ENCODE peak calls at places on chromosome 16, in ten cellular contexts. Q is smooth muscle cell of the brain vasculature, G is tibial nerve, S is GM06990, K is activated T-helper 1 cell treated with Interleukin-2 at 50 U/mL for 16 hours, B is GF-D8, V is HFFc6, E is uterus, Z is HTR-8/SVneo, I is anterior cingulate cortex. A is an unnamed sample.

GRCh38 chr16:27350006-27350405 is 36.2 kb downstream of the IL4R start:
- DNase-seq in Q (no peak), G (no peak), S (no peak), K (no peak), B (no peak), V (no peak), E (no peak), Z (no peak), I (no peak), A (no peak)

GRCh38 chr16:85564277-85565051 is 48.7 kb upstream of the GSE1 start:
- DNase-seq in Q (no peak), G (no peak), S (peak; percentile 45), K (no peak), B (peak; percentile 44), V (no peak), E (no peak), Z (no peak), I (no peak), A (no peak)

GRCh38 chr16:48426244-48427135 is 41.3 kb upstream of the SIAH1 start:
- DNase-seq in Q (no peak), G (no peak), S (no peak), K (no peak), B (no peak), V (no peak), E (no peak), Z (no peak), I (no peak), A (no peak)

GRCh38 chr16:88706965-88707871 is 915 bp downstream of the CTU2 start:
- DNase-seq in Q (no peak), G (no peak), S (no peak), K (no peak), B (no peak), V (peak; percentile 24), E (no peak), Z (no peak), I (no peak), A (no peak)

GRCh38 chr16:69833357-69833781 is 71.2 kb downstream of the WWP2 start:
- DNase-seq in Q (no peak), G (no peak), S (no peak), K (no peak), B (no peak), V (no peak), E (no peak), Z (no peak), I (no peak), A (no peak)

GRCh38 chr16:66935319-66936011 is at the start of gene CES2:
- DNase-seq in Q (no peak), G (no peak), S (no peak), K (no peak), B (no peak), V (peak; percentile 43), E (no peak), Z (peak; percentile 64), I (no peak), A (peak; percentile 49)

GRCh38 chr16:27972500-27972899 is 91.0 kb downstream of the GSG1L start:
- DNase-seq in Q (no peak), G (no peak), S (no peak), K (no peak), B (peak; percentile 29), V (peak; percentile 1), E (no peak), Z (peak; percentile 70), I (no peak), A (peak; percentile 16)

GRCh38 chr16:55349867-55350266 is 25.9 kb downstream of the IRX6 start:
- DNase-seq in Q (no peak), G (no peak), S (no peak), K (no peak), B (no peak), V (no peak), E (no peak), Z (no peak), I (no peak), A (no peak)

GRCh38 chr16:2233046-2233775 is 3.0 kb upstream of the DNASE1L2 start:
- DNase-seq in Q (no peak), G (no peak), S (no peak), K (no peak), B (no peak), V (no peak), E (no peak), Z (no peak), I (no peak), A (no peak)

GRCh38 chr16:86676216-86676800 is 98.0 kb downstream of the FOXL1 start:
- DNase-seq in Q (no peak), G (no peak), S (no peak), K (no peak), B (no peak), V (peak; percentile 79), E (no peak), Z (no peak), I (no peak), A (no peak)

GRCh38 chr16:85396879-85397871 is 215.9 kb upstream of the GSE1 start:
- DNase-seq in Q (no peak), G (no peak), S (peak; percentile 40), K (no peak), B (no peak), V (no peak), E (no peak), Z (no peak), I (no peak), A (peak; percentile 14)

GRCh38 chr16:75193730-75194444 is 13.1 kb downstream of the CTRB2 start:
- DNase-seq in Q (no peak), G (no peak), S (no peak), K (no peak), B (no peak), V (no peak), E (no peak), Z (no peak), I (no peak), A (no peak)

GRCh38 chr16:48885456-48885855 is 275.5 kb upstream of the N4BP1 start:
- DNase-seq in Q (no peak), G (no peak), S (no peak), K (no peak), B (no peak), V (no peak), E (no peak), Z (no peak), I (no peak), A (no peak)

GRCh38 chr16:67988675-67989074 is 8.4 kb upstream of the DPEP3 start:
- DNase-seq in Q (no peak), G (no peak), S (no peak), K (no peak), B (no peak), V (no peak), E (no peak), Z (no peak), I (no peak), A (no peak)

GRCh38 chr16:59973966-59974365 is 1239.8 kb upstream of the GOT2 start:
- DNase-seq in Q (no peak), G (no peak), S (no peak), K (no peak), B (no peak), V (peak; percentile 28), E (no peak), Z (no peak), I (no peak), A (no peak)

GRCh38 chr16:49890876-49891275 is 35.0 kb upstream of the ZNF423 start:
- DNase-seq in Q (no peak), G (no peak), S (peak; percentile 9), K (no peak), B (no peak), V (no peak), E (no peak), Z (no peak), I (no peak), A (no peak)

GRCh38 chr16:50067290-50067853 is 1.6 kb downstream of the HEATR3 start:
- DNase-seq in Q (peak; percentile 12), G (peak; percentile 18), S (no peak), K (no peak), B (peak; percentile 25), V (peak; percentile 61), E (peak; percentile 19), Z (peak; percentile 31), I (no peak), A (no peak)

GRCh38 chr16:84832488-84833141 is 12.8 kb downstream of the CRISPLD2 start:
- DNase-seq in Q (peak; percentile 85), G (peak; percentile 89), S (no peak), K (no peak), B (no peak), V (peak; percentile 98), E (peak; percentile 97), Z (no peak), I (no peak), A (peak; percentile 75)

GRCh38 chr16:81175325-81175891 is 63.1 kb upstream of the BCO1 start:
- DNase-seq in Q (no peak), G (no peak), S (no peak), K (no peak), B (no peak), V (peak; percentile 71), E (no peak), Z (peak; percentile 77), I (no peak), A (no peak)

GRCh38 chr16:12097523-12098428 is 121.2 kb downstream of the SNX29 start:
- DNase-seq in Q (no peak), G (peak; percentile 36), S (no peak), K (no peak), B (no peak), V (no peak), E (peak; percentile 45), Z (no peak), I (no peak), A (no peak)

GRCh38 chr16:24670623-24671454 is 58.6 kb upstream of the TNRC6A start:
- DNase-seq in Q (peak; percentile 49), G (peak; percentile 56), S (peak; percentile 37), K (no peak), B (no peak), V (peak; percentile 96), E (peak; percentile 79), Z (peak; percentile 70), I (peak; percentile 76), A (peak; percentile 64)

GRCh38 chr16:24218299-24218698 is 37.8 kb upstream of the CACNG3 start:
- DNase-seq in Q (no peak), G (no peak), S (no peak), K (no peak), B (no peak), V (no peak), E (no peak), Z (no peak), I (no peak), A (no peak)

GRCh38 chr16:89847056-89847929 is 19.0 kb downstream of the SPIRE2 start:
- DNase-seq in Q (no peak), G (no peak), S (no peak), K (no peak), B (no peak), V (no peak), E (no peak), Z (no peak), I (no peak), A (no peak)

GRCh38 chr16:48041861-48042435 is 113.8 kb downstream of the ABCC12 start:
- DNase-seq in Q (no peak), G (no peak), S (no peak), K (no peak), B (no peak), V (no peak), E (no peak), Z (no peak), I (no peak), A (no peak)

GRCh38 chr16:23317266-23317661 is 15.2 kb downstream of the SCNN1B start:
- DNase-seq in Q (no peak), G (no peak), S (no peak), K (no peak), B (no peak), V (no peak), E (no peak), Z (no peak), I (no peak), A (no peak)

GRCh38 chr16:81650982-81651562 is 128.0 kb upstream of the PLCG2 start:
- DNase-seq in Q (no peak), G (peak; percentile 61), S (no peak), K (no peak), B (no peak), V (no peak), E (peak; percentile 79), Z (no peak), I (no peak), A (peak; percentile 78)

GRCh38 chr16:87149051-87149450 is 168.1 kb downstream of the C16orf95 start:
- DNase-seq in Q (no peak), G (no peak), S (no peak), K (no peak), B (no peak), V (peak; percentile 5), E (no peak), Z (no peak), I (no peak), A (no peak)

GRCh38 chr16:83011939-83012338 is 385.2 kb downstream of the CDH13 start:
- DNase-seq in Q (no peak), G (no peak), S (no peak), K (no peak), B (no peak), V (no peak), E (no peak), Z (no peak), I (no peak), A (no peak)